ENCODE peak calls at places on chromosomes 11 and 22, in ten cellular contexts. T is HCT116, B is hepatocyte, F is IMR-90, H is neuronal stem cell, G is OCI-LY7, N is GM23248, R is fibroblast of lung, V is PC-3, Y is H9. L is an unnamed sample.

GRCh38 chr11:76823481-76824028 is 37.2 kb upstream of the ACER3 start:
- DNase-seq in N (peak), B (no peak), H (no peak), F (peak), G (no peak), T (peak), V (peak), R (no peak), Y (peak), L (no peak)

GRCh38 chr11:6079463-6079862 is 28.0 kb upstream of the OR56B4 start:
- DNase-seq in T (no peak), F (no peak), N (no peak), V (no peak), Y (no peak), R (no peak), B (no peak), H (no peak), G (no peak), L (no peak)

GRCh38 chr11:60872952-60873524 is 5.7 kb downstream of the ZP1 start:
- DNase-seq in Y (peak), F (peak), T (no peak), G (no peak), R (peak), H (no peak), V (no peak), N (peak), B (peak), L (peak)

GRCh38 chr22:47030881-47031627 is 268.6 kb downstream of the TBC1D22A start:
- DNase-seq in Y (no peak), V (peak), G (no peak), N (peak), F (no peak), B (no peak), T (no peak), R (no peak), H (no peak), L (no peak)

GRCh38 chr11:19793356-19793755 is 80.7 kb downstream of the NAV2 start:
- DNase-seq in Y (no peak), N (no peak), F (no peak), B (no peak), T (no peak), H (no peak), V (no peak), R (no peak), G (no peak), L (no peak)

GRCh38 chr11:75346912-75347647 is 4.4 kb downstream of the ARRB1 start:
- DNase-seq in N (peak), B (no peak), Y (peak), T (no peak), F (peak), G (no peak), H (no peak), R (peak), V (no peak), L (no peak)

GRCh38 chr22:48407256-48407955 is 1420.3 kb downstream of the BRD1 start:
- DNase-seq in R (no peak), F (no peak), T (no peak), B (no peak), N (no peak), Y (no peak), V (no peak), G (no peak), H (no peak), L (no peak)

GRCh38 chr11:64305691-64306562 is 603 bp downstream of the ESRRA start:
- DNase-seq in B (peak), F (peak), G (peak), T (peak), N (peak), V (peak), R (peak), H (peak), Y (peak), L (peak)

GRCh38 chr11:25037431-25037830 is 540.6 kb downstream of the LUZP2 start:
- DNase-seq in H (no peak), N (no peak), V (no peak), R (no peak), T (no peak), F (no peak), Y (no peak), B (no peak), G (no peak), L (no peak)

GRCh38 chr11:111538407-111539114 is 2.0 kb upstream of the LAYN start:
- DNase-seq in N (no peak), G (no peak), F (peak), H (no peak), B (peak), V (peak), Y (no peak), R (no peak), T (no peak), L (no peak)

DNA sequence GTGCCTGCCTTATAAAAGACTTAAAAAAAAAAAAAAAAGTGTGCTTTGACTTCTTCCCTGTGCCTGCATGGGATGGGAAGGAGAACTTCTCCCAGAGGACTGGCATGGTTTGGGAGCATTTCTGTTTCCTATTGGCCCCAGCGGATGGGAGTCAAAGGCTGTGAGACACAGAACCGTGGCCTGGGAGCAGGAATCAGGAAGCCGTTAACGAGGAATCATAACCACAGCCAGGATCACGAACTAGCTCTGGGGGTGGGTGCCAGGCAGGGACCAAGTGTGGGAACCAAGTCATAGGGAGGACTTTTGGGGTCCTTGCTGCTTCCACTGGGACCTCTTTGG is 526 bp downstream of the C1QTNF6 start:
- DNase-seq in V (peak), G (no peak), R (no peak), F (peak), Y (no peak), B (no peak), H (no peak), N (peak), T (no peak), L (no peak)
- H2AFZ ChIP-seq in V (peak), G (no peak), R (peak), F (peak), Y (no peak), B (peak), H (peak), N (peak), T (no peak), L (peak)

DNA sequence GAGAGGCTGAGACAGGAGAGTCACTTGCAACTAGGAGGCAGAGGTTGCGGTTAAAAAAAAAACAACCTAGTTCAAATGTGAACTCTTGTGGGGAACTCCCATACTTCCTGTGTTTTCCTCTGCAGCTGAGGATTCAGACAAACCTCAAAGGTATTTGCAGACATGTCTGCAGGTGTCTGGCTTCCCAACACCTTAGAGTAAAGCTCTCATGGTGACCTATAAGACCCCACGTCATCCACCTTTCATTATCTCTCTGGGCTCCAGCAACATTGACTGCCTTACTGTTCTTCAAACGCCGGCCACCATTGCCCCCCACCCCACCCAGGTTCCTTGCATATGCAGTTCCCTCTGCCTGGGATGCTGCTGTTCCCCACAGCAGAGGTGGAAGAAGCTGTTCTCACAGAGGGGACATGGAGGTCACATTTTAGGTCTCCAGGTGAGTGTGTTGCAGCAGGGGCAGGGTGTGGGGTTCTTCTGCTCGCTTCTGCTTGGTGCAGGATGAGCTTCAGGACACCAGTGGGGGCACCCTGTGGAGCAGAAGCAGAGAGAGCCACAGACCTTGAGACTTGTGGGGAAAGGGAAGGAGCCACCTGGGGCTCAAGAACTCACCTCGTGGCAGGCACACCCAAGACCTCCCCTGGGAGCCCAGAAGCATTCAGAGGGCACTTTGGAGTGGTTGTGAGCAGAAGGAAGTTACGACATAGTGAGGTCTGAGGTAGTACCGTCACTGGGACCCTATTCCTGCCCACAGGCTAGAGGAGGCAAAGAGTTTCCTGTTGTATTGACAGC is 203.2 kb downstream of the CSNK2A3 start:
- DNase-seq in R (no peak), N (no peak), H (no peak), G (peak), V (no peak), Y (no peak), B (no peak), T (no peak), F (no peak), L (no peak)
- H2AFZ ChIP-seq in R (no peak), N (no peak), H (no peak), G (peak), V (no peak), Y (no peak), B (no peak), T (no peak), F (no peak), L (no peak)

GRCh38 chr22:50016308-50016987 is 3.9 kb upstream of the IL17REL start:
- DNase-seq in B (no peak), Y (no peak), V (no peak), H (no peak), G (no peak), N (no peak), T (no peak), R (no peak), F (no peak), L (peak)

GRCh38 chr22:50014053-50014501 is 1.5 kb upstream of the IL17REL start:
- DNase-seq in V (no peak), Y (peak), R (no peak), H (no peak), F (no peak), B (peak), T (no peak), N (no peak), G (no peak), L (no peak)

GRCh38 chr22:50015451-50016307 is 3.1 kb upstream of the IL17REL start:
- DNase-seq in T (no peak), F (no peak), B (peak), H (no peak), R (no peak), Y (peak), N (no peak), V (no peak), G (no peak), L (peak)

GRCh38 chr22:50016988-50017700 is 4.6 kb upstream of the IL17REL start:
- DNase-seq in T (no peak), F (no peak), G (no peak), R (no peak), Y (no peak), V (no peak), N (no peak), B (peak), H (no peak), L (peak)

GRCh38 chr22:50014655-50015401 is 2.3 kb upstream of the IL17REL start:
- DNase-seq in Y (peak), H (no peak), V (no peak), T (no peak), G (no peak), R (no peak), B (peak), F (no peak), N (no peak), L (peak)
- H2AFZ ChIP-seq in Y (no peak), H (peak), V (no peak), T (no peak), G (no peak), R (no peak), B (no peak), F (peak), N (no peak), L (peak)

DNA sequence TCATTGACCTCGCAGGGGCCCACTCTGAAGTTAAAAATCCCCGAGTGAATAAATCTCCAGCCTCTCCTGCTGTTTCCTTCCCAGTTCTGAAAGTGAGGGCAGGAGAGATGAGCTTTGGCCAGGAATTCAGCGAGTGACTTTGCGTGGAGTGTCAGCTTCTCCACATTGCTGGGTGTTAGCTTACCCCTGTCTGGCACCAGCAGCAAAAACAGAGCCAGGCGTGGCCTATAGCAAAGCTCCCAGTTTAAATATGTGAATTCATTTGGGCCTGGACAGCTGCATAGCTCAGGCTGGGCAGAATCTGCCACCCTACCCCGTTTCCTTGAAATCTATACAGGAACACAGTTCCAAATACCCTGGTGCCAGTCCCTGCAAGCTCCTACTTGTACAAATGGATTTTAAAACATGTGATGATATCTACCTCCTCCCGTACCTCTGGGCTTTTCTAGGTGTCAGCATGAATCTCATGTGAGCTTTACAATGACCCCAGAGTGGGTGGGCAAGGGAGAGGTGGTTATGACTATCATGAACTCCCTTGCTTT is 25.6 kb downstream of the TIMP3 start:
- DNase-seq in G (no peak), N (no peak), F (no peak), V (no peak), H (no peak), Y (no peak), R (no peak), T (no peak), B (no peak), L (no peak)
- H2AFZ ChIP-seq in G (no peak), N (no peak), F (no peak), V (no peak), H (no peak), Y (no peak), R (no peak), T (no peak), B (no peak), L (no peak)

GRCh38 chr11:130633466-130633865 is 185.0 kb downstream of the ADAMTS15 start:
- DNase-seq in N (peak), G (no peak), R (peak), Y (no peak), V (peak), B (no peak), H (no peak), T (no peak), F (peak), L (no peak)

GRCh38 chr11:130629039-130629438 is 180.6 kb downstream of the ADAMTS15 start:
- DNase-seq in N (no peak), F (no peak), H (no peak), V (peak), G (no peak), T (no peak), R (no peak), B (no peak), Y (no peak), L (no peak)

GRCh38 chr11:130634981-130635473 is 186.6 kb downstream of the ADAMTS15 start:
- DNase-seq in T (no peak), N (peak), F (peak), V (peak), Y (no peak), H (no peak), B (no peak), R (peak), G (no peak), L (no peak)

GRCh38 chr11:130634186-130634585 is 185.7 kb downstream of the ADAMTS15 start:
- DNase-seq in F (no peak), B (no peak), V (no peak), H (no peak), T (no peak), N (no peak), Y (no peak), R (no peak), G (no peak), L (no peak)

GRCh38 chr11:130631119-130631518 is 182.7 kb downstream of the ADAMTS15 start:
- DNase-seq in H (no peak), F (peak), N (peak), B (no peak), R (peak), V (peak), T (peak), Y (no peak), G (no peak), L (no peak)
- H2AFZ ChIP-seq in H (no peak), F (no peak), N (peak), B (no peak), R (no peak), V (no peak), T (no peak), Y (no peak), G (no peak), L (no peak)

L was measured in neural progenitor cell.